ENCODE peak calls at places on chromosomes 4 and X, in ten cellular contexts. H, Q, D, O, J, T, F, G, N and C are unnamed samples.

GRCh38 chr4:145482209-145483021 is 762 bp downstream of the SMAD1 start:
- DNase-seq in T (peak), F (peak), D (peak), H (peak), G (peak), J (peak), Q (peak), N (peak), O (peak), C (peak)

GRCh38 chr4:38889143-38889542 is 21.5 kb downstream of the FAM114A1 start:
- DNase-seq in F (no peak), H (no peak), T (no peak), G (no peak), Q (peak), J (no peak), D (no peak), N (no peak), O (peak), C (no peak)

GRCh38 chr4:155190099-155190498 is 18.3 kb upstream of the NPY2R start:
- DNase-seq in J (no peak), F (no peak), N (no peak), O (no peak), T (no peak), G (no peak), D (no peak), Q (no peak), H (no peak), C (no peak)

GRCh38 chr4:26459054-26459755 is 31.1 kb downstream of the CCKAR start:
- DNase-seq in T (no peak), D (no peak), J (no peak), N (no peak), Q (peak), H (no peak), O (peak), F (peak), G (no peak), C (no peak)

GRCh38 chrX:78886550-78886949 is 58.6 kb upstream of the P2RY10 start:
- DNase-seq in D (no peak), N (no peak), F (peak), O (peak), J (no peak), T (no peak), Q (peak), H (no peak), G (no peak), C (no peak)

GRCh38 chr4:92299152-92299551 is 4.6 kb upstream of the GRID2 start:
- DNase-seq in H (no peak), O (peak), N (no peak), T (no peak), D (no peak), Q (peak), G (no peak), J (no peak), F (no peak), C (no peak)

GRCh38 chrX:148878371-148878770 is 378.0 kb downstream of the AFF2 start:
- DNase-seq in T (no peak), H (no peak), J (no peak), G (no peak), O (peak), Q (peak), D (no peak), N (no peak), F (no peak), C (no peak)

GRCh38 chrX:120306640-120307039 is 4.6 kb downstream of the TMEM255A start:
- DNase-seq in H (no peak), F (no peak), J (no peak), G (no peak), Q (no peak), D (no peak), N (no peak), T (no peak), O (no peak), C (no peak)

GRCh38 chr4:7209699-7210098 is 17.4 kb downstream of the SORCS2 start:
- DNase-seq in J (no peak), N (no peak), D (no peak), G (no peak), O (no peak), F (no peak), T (no peak), Q (no peak), H (no peak), C (no peak)

GRCh38 chrX:155023907-155024833 is 1.6 kb upstream of the F8 start:
- DNase-seq in N (no peak), Q (no peak), O (no peak), F (no peak), T (no peak), D (no peak), J (no peak), H (no peak), G (no peak), C (no peak)

GRCh38 chrX:155865193-155865592 is 16.0 kb upstream of the VAMP7 start:
- DNase-seq in T (no peak), J (no peak), D (no peak), O (no peak), Q (no peak), N (no peak), F (no peak), H (no peak), G (no peak), C (no peak)

GRCh38 chrX:1261285-1261684 is 7.3 kb upstream of the CSF2RA start:
- DNase-seq in T (no peak), O (no peak), F (no peak), N (no peak), H (peak), G (no peak), D (no peak), J (no peak), Q (no peak), C (no peak)

GRCh38 chrX:49862093-49862492 is 17.2 kb upstream of the USP27X start:
- DNase-seq in N (no peak), O (no peak), F (no peak), H (no peak), Q (no peak), G (no peak), J (no peak), D (no peak), T (no peak), C (no peak)

GRCh38 chr4:108644237-108644636 is 6.2 kb upstream of the OSTC start:
- DNase-seq in F (no peak), H (no peak), O (peak), T (no peak), Q (peak), D (no peak), J (no peak), N (no peak), G (no peak), C (no peak)

GRCh38 chrX:13662537-13662841 is 9.5 kb downstream of the TCEANC start:
- DNase-seq in Q (peak), D (no peak), J (no peak), T (no peak), F (no peak), H (no peak), O (peak), N (no peak), G (no peak), C (no peak)

GRCh38 chr4:104352211-104352610 is 142.5 kb downstream of the CXXC4 start:
- DNase-seq in G (no peak), F (peak), J (no peak), T (no peak), O (no peak), H (peak), D (no peak), Q (no peak), N (no peak), C (no peak)

GRCh38 chrX:150643271-150643670 is 49.9 kb upstream of the MTMR1 start:
- DNase-seq in D (no peak), H (no peak), Q (peak), F (no peak), N (no peak), J (no peak), G (no peak), O (peak), T (no peak), C (no peak)

GRCh38 chrX:100085851-100086250 is 324.2 kb downstream of the PCDH19 start:
- DNase-seq in N (no peak), F (no peak), J (no peak), G (no peak), Q (no peak), D (no peak), H (no peak), T (no peak), O (no peak), C (no peak)

GRCh38 chr4:185283723-185284122 is 74.3 kb downstream of the SNX25 start:
- DNase-seq in J (no peak), H (no peak), Q (peak), T (no peak), O (peak), G (no peak), D (no peak), F (no peak), N (no peak), C (no peak)

GRCh38 chr4:132587626-132588025 is 561.5 kb upstream of the PCDH10 start:
- DNase-seq in F (no peak), Q (peak), H (no peak), N (no peak), T (no peak), O (peak), G (no peak), J (no peak), D (no peak), C (no peak)

GRCh38 chrX:54921427-54922021 is 900 bp downstream of the TRO start:
- DNase-seq in D (peak), T (peak), G (peak), J (peak), F (no peak), N (peak), O (peak), H (peak), Q (peak), C (peak)

GRCh38 chr4:39621582-39621981 is 17.1 kb downstream of the SMIM14 start:
- DNase-seq in Q (peak), H (peak), T (no peak), N (no peak), J (no peak), F (no peak), O (peak), D (no peak), G (no peak), C (no peak)

GRCh38 chrX:77299549-77299948 is 147.6 kb upstream of the FGF16 start:
- DNase-seq in O (no peak), F (no peak), H (no peak), G (no peak), D (no peak), J (no peak), N (no peak), Q (no peak), T (no peak), C (no peak)

GRCh38 chrX:126165721-126166401 is at the start of gene DCAF12L2:
- DNase-seq in Q (no peak), N (no peak), O (no peak), F (no peak), D (no peak), T (no peak), H (peak), J (no peak), G (peak), C (no peak)

GRCh38 chrX:109931677-109932076 is 71.2 kb upstream of the TMEM164 start:
- DNase-seq in H (no peak), D (no peak), N (no peak), G (no peak), O (no peak), F (no peak), Q (no peak), T (no peak), J (no peak), C (no peak)

GRCh38 chrX:115892787-115893671 is 277.5 kb upstream of the AGTR2 start:
- DNase-seq in N (no peak), J (peak), G (no peak), Q (peak), O (peak), D (peak), F (no peak), H (peak), T (no peak), C (no peak)

GRCh38 chrX:67636532-67636931 is 92.7 kb downstream of the AR start:
- DNase-seq in G (no peak), D (no peak), O (peak), N (no peak), T (no peak), J (no peak), Q (peak), F (no peak), H (peak), C (no peak)

GRCh38 chr4:107825072-107825789 is 499 bp downstream of the SGMS2 start:
- DNase-seq in O (peak), F (no peak), N (peak), H (peak), Q (peak), G (peak), T (peak), D (peak), J (peak), C (no peak)

GRCh38 chr4:109315818-109316217 is 13.4 kb upstream of the COL25A1 start:
- DNase-seq in D (no peak), Q (no peak), O (peak), T (no peak), G (no peak), H (peak), J (no peak), F (no peak), N (no peak), C (no peak)

GRCh38 chrX:74431807-74432206 is 10.5 kb downstream of the SLC16A2 start:
- DNase-seq in N (no peak), Q (peak), D (no peak), J (no peak), O (peak), T (no peak), G (no peak), H (no peak), F (no peak), C (no peak)

GRCh38 chr4:40340034-40340433 is 4.9 kb downstream of the CHRNA9 start:
- DNase-seq in H (no peak), N (no peak), T (no peak), F (no peak), G (no peak), O (no peak), J (no peak), Q (no peak), D (no peak), C (no peak)

GRCh38 chr4:24595662-24596061 is 11.3 kb upstream of the DHX15 start:
- DNase-seq in G (no peak), H (no peak), J (no peak), O (no peak), D (no peak), N (no peak), T (no peak), Q (no peak), F (no peak), C (no peak)

GRCh38 chr4:20735931-20736330 is 35.7 kb downstream of the PACRGL start:
- DNase-seq in Q (no peak), H (no peak), G (no peak), O (no peak), N (no peak), T (no peak), J (no peak), F (no peak), D (no peak), C (no peak)

GRCh38 chrX:136694491-136695087 is 46.6 kb downstream of the CD40LG start:
- DNase-seq in O (peak), H (peak), G (no peak), T (no peak), D (no peak), J (no peak), F (peak), Q (peak), N (no peak), C (no peak)

GRCh38 chr4:1523907-1524636 is 117.8 kb upstream of the NKX1-1 start:
- DNase-seq in D (no peak), J (no peak), G (no peak), Q (no peak), N (no peak), T (peak), F (no peak), O (no peak), H (no peak), C (no peak)

GRCh38 chr4:24991015-24991414 is 39.7 kb downstream of the LGI2 start:
- DNase-seq in F (no peak), N (no peak), J (no peak), D (no peak), T (no peak), O (peak), G (peak), H (no peak), Q (peak), C (no peak)

GRCh38 chr4:87270144-87270543 is 49.7 kb upstream of the KLHL8 start:
- DNase-seq in H (peak), D (peak), N (peak), O (peak), Q (peak), F (peak), J (no peak), G (peak), T (no peak), C (no peak)

GRCh38 chrX:124217289-124218251 is 114.9 kb upstream of the TEX13D start:
- DNase-seq in T (no peak), G (peak), O (no peak), D (no peak), J (no peak), Q (peak), H (peak), F (peak), N (no peak), C (no peak)

DNA sequence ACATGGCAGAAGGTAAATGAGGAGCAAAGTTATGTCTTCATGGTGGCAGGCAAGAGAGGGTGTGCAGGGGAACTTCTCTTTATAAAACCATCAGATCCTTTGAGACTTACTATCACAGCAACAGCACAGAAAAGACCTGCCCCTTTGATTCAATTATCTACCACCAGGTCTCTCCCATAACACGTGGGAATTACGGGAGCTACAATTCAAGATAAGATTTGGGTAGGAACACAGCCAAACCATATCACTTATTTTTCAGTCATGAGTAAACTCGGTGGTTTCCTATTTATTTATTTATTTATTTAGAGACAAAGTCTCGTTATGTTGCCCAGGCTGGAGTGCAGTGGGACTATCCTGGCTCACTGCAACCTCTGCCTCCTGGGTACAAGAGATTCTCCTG is 22.1 kb downstream of the CXCL1 start:
- DNase-seq in J (no peak), Q (peak), G (no peak), O (no peak), D (no peak), T (no peak), H (no peak), F (no peak), N (no peak), C (no peak)
- TF ChIP-seq CTCF in J (no peak), Q (no peak), G (no peak), O (no peak), D (no peak), T (no peak), H (no peak), F (no peak), N (no peak), C (no peak)

DNA sequence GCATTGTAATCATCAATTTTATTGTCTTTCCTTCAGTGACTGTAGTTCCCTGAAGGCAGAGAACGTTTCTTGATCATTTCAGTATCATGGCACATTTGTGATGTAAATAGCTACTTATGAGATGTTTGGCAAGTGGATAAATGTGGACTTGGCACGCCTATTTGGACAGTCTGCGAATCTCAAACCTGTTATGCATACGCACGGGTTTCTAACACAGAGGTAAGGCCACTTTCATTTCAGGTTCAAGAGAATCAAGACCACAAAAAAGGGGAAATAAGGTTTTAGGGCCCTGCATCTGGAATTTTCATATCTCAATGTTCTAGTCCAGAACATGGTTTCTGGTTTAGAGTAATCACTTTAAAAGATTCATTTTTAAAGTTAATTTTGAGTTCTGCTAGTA is 290.8 kb downstream of the LDB2 start:
- DNase-seq in T (no peak), F (no peak), H (no peak), N (no peak), Q (no peak), G (no peak), J (no peak), O (no peak), D (no peak), C (no peak)
- TF ChIP-seq CTCF in T (no peak), F (no peak), H (no peak), N (no peak), Q (no peak), G (no peak), J (no peak), O (no peak), D (no peak), C (no peak)

DNA sequence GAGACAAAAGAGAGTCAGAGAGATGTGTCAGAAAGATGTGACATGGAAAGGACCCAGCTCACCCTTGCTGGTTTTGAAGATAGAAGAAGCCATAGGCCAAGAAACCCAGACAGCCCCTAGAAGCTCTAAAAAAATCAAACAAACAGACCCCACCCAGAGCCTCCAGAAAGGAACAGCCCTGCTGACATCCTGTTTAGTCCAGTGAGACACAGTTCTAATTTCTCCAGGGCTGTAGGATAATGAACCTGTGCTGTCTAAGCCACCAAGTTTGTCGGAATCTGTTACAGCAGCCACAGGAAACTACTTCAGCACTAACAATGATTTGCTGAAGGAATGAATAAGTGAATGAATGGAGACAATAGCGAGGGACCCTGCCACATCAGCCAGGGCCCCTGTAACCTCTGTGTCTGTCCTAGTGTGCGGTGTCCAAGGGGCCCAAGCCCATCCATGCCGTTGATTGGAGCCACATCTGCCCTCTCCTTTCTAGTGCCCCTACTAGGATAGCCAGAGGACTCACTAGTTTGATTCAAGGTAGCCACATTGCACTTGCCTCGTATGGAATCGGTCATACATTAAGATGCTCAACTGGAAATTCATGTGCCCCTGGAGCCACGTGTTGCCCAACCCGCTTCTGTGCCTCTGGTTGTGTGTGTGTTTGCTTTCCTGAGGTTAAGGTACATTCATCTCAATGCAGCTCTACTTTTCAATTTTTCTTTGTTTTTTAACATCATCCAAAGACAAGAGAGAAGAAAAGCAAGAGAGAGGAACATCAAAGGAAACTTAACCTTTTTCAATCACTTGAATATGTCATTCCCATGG is 32.5 kb upstream of the SLC2A9 start:
- DNase-seq in H (no peak), D (no peak), O (no peak), N (no peak), F (no peak), T (no peak), Q (no peak), G (no peak), J (no peak), C (no peak)
- TF ChIP-seq CTCF in H (no peak), D (no peak), O (no peak), N (no peak), F (no peak), T (no peak), Q (no peak), G (no peak), J (no peak), C (no peak)

DNA sequence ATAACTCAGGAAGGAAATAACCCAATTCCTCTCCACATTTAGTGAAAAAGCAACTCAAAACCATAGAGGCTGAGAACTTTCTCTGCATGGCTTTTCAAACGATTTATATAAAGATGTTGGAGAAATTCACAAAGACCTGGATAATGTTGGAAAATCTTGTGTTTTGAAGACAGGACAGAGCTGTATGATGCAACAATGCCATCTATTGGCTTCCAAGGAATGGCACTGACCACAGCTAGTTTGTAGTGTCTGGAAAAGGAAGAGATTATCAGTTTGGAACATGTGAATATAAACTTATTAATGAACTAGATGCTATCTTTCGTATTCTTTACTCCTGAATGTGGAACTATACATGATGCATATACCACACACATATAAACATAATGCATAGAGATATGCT is 503.6 kb downstream of the IL1RAPL1 start:
- DNase-seq in O (peak), N (no peak), J (no peak), G (no peak), Q (peak), T (no peak), F (no peak), D (no peak), H (no peak), C (no peak)
- TF ChIP-seq CTCF in O (peak), N (no peak), J (peak), G (no peak), Q (peak), T (no peak), F (no peak), D (peak), H (peak), C (no peak)